ENCODE peak calls at places on chromosomes 12 and 14, in five cellular contexts. F is SW480, X is nucleus accumbens, V is HTR-8/SVneo, H is endothelial cell. A is an unnamed sample.

GRCh38 chr12:74980510-74980909 is 229.1 kb downstream of the KCNC2 start:
- DNase-seq in H (no peak), X (no peak), F (no peak), V (peak), A (no peak)

GRCh38 chr12:51821423-51822260 is 26.9 kb downstream of the FIGNL2 start:
- DNase-seq in V (no peak), F (no peak), X (no peak), H (no peak), A (no peak)

GRCh38 chr12:108341854-108342847 is 3.0 kb upstream of the CMKLR1 start:
- DNase-seq in V (no peak), H (no peak), F (no peak), X (no peak), A (no peak)

GRCh38 chr14:77076118-77076631 is 21.9 kb upstream of the CIPC start:
- DNase-seq in F (no peak), X (no peak), V (no peak), H (peak), A (no peak)

GRCh38 chr14:72682188-72682587 is 211.7 kb downstream of the DPF3 start:
- DNase-seq in V (no peak), F (no peak), X (no peak), H (no peak), A (no peak)

GRCh38 chr14:105131241-105131640 is 37.3 kb downstream of the JAG2 start:
- DNase-seq in X (no peak), H (no peak), F (no peak), V (no peak), A (no peak)

GRCh38 chr12:132389066-132389465 is 59.7 kb upstream of the GALNT9 start:
- DNase-seq in V (no peak), X (no peak), H (no peak), F (peak), A (no peak)

GRCh38 chr12:15276088-15276698 is 46.1 kb upstream of the PTPRO start:
- DNase-seq in F (peak), H (peak), X (no peak), V (peak), A (peak)

GRCh38 chr12:69998011-69998410 is 173.0 kb downstream of the MYRFL start:
- DNase-seq in V (no peak), X (no peak), H (no peak), F (no peak), A (no peak)

GRCh38 chr12:111687255-111687654 is 1.4 kb downstream of the ACAD10 start:
- DNase-seq in H (no peak), V (no peak), X (no peak), F (peak), A (no peak)

GRCh38 chr12:120257041-120257821 is 8.3 kb downstream of the PXN start:
- DNase-seq in V (no peak), X (peak), H (no peak), F (no peak), A (no peak)

GRCh38 chr14:37024166-37024565 is 148.2 kb downstream of the SLC25A21 start:
- DNase-seq in V (no peak), X (no peak), H (no peak), F (no peak), A (no peak)

GRCh38 chr14:50531595-50532501 is 521 bp downstream of the MAP4K5 start:
- DNase-seq in V (no peak), H (peak), F (peak), X (peak), A (no peak)

GRCh38 chr12:122138181-122138580 is 35.8 kb downstream of the IL31 start:
- DNase-seq in V (no peak), H (no peak), X (no peak), F (no peak), A (no peak)

GRCh38 chr12:26523708-26524150 is 309.3 kb downstream of the ITPR2 start:
- DNase-seq in F (no peak), X (peak), H (no peak), V (no peak), A (peak)

GRCh38 chr12:115998119-115998633 is 279.3 kb downstream of the MED13L start:
- DNase-seq in F (peak), V (peak), X (no peak), H (peak), A (no peak)

GRCh38 chr12:25970916-25971674 is 12.6 kb downstream of the RASSF8 start:
- DNase-seq in F (no peak), V (no peak), H (no peak), X (no peak), A (no peak)

GRCh38 chr12:123126294-123127144 is 24.4 kb downstream of the PITPNM2 start:
- DNase-seq in H (no peak), V (peak), F (peak), X (no peak), A (peak)

GRCh38 chr12:43737646-43738045 is 20.9 kb downstream of the PUS7L start:
- DNase-seq in V (no peak), F (no peak), X (no peak), H (no peak), A (no peak)

GRCh38 chr12:114938487-114939210 is 254.7 kb upstream of the TBX3 start:
- DNase-seq in V (no peak), F (no peak), H (no peak), X (peak), A (no peak)

GRCh38 chr12:114668151-114668891 is 15.7 kb downstream of the TBX3 start:
- DNase-seq in X (no peak), H (peak), V (peak), F (peak), A (peak)

GRCh38 chr12:4962539-4963486 is 53.1 kb downstream of the KCNA1 start:
- DNase-seq in F (no peak), H (no peak), V (no peak), X (no peak), A (no peak)

GRCh38 chr12:120065472-120065871 is 51.1 kb downstream of the RAB35 start:
- DNase-seq in F (no peak), X (no peak), H (no peak), V (no peak), A (no peak)

GRCh38 chr12:19166956-19167355 is 37.4 kb downstream of the PLEKHA5 start:
- DNase-seq in H (no peak), V (no peak), F (no peak), X (no peak), A (no peak)

GRCh38 chr12:132226604-132227003 is 82.3 kb downstream of the NOC4L start:
- DNase-seq in F (no peak), V (no peak), H (no peak), X (no peak), A (no peak)

GRCh38 chr14:56630707-56631106 is 51.1 kb downstream of the TMEM260 start:
- DNase-seq in H (no peak), F (no peak), X (no peak), V (no peak), A (no peak)

GRCh38 chr12:64385468-64385867 is 5.1 kb downstream of the C12orf56 start:
- DNase-seq in V (peak), X (no peak), H (no peak), F (no peak), A (no peak)

GRCh38 chr12:43069768-43070221 is 480.2 kb upstream of the PRICKLE1 start:
- DNase-seq in V (no peak), F (no peak), H (no peak), X (no peak), A (no peak)

GRCh38 chr14:24334431-24335271 is at the start of gene ADCY4:
- DNase-seq in X (no peak), H (peak), F (no peak), V (no peak), A (no peak)

GRCh38 chr12:80045594-80045993 is 53.7 kb upstream of the OTOGL start:
- DNase-seq in F (no peak), V (no peak), X (no peak), H (no peak), A (no peak)

GRCh38 chr14:61145903-61146411 is 135.2 kb downstream of the TMEM30B start:
- DNase-seq in H (no peak), X (no peak), F (no peak), V (no peak), A (no peak)

GRCh38 chr14:68487805-68488590 is 304.9 kb downstream of the ZFP36L1 start:
- DNase-seq in V (no peak), F (peak), H (no peak), X (no peak), A (no peak)

GRCh38 chr12:120972870-120973543 is 5.3 kb upstream of the HNF1A start:
- DNase-seq in F (no peak), X (no peak), H (no peak), V (no peak), A (no peak)

GRCh38 chr12:117118838-117119591 is 19.8 kb upstream of the TESC start:
- DNase-seq in V (no peak), X (no peak), H (no peak), F (no peak), A (peak)

GRCh38 chr12:124475295-124476010 is 92.0 kb downstream of the NCOR2 start:
- DNase-seq in H (no peak), V (no peak), X (no peak), F (no peak), A (peak)

GRCh38 chr12:14322403-14322802 is 43.1 kb upstream of the ATF7IP start:
- DNase-seq in F (no peak), H (no peak), X (no peak), V (no peak), A (no peak)